ENCODE peak calls at places on chromosomes 11 and 22, in eight cellular contexts. G, Y, F, M, E, W, S and V are unnamed samples.

GRCh38 chr11:20483931-20484330 is 96.4 kb downstream of the PRMT3 start:
- DNase-seq in G (no peak), Y (no peak), F (no peak), M (peak; percentile 10), E (peak; percentile 7), W (no peak), S (no peak), V (no peak)

GRCh38 chr22:50730013-50730891 is 7.8 kb upstream of the ACR start:
- DNase-seq in G (no peak), Y (peak; percentile 30), F (peak; percentile 64), M (no peak), E (no peak), W (peak; percentile 14), S (no peak), V (no peak)

GRCh38 chr11:134398079-134398444 is 14.0 kb downstream of the B3GAT1 start:
- DNase-seq in G (peak; percentile 83), Y (no peak), F (no peak), M (no peak), E (no peak), W (no peak), S (no peak), V (no peak)

GRCh38 chr11:62611705-62612365 is 740 bp downstream of the EML3 start:
- DNase-seq in G (peak; percentile 57), Y (peak; percentile 52), F (peak; percentile 81), M (peak; percentile 83), E (peak; percentile 88), W (peak; percentile 81), S (no peak), V (peak; percentile 32)

GRCh38 chr22:27460596-27461347 is 340.8 kb downstream of the MN1 start:
- DNase-seq in G (no peak), Y (peak; percentile 19), F (no peak), M (peak; percentile 54), E (peak; percentile 73), W (no peak), S (no peak), V (no peak)

GRCh38 chr22:28053871-28054621 is 135.0 kb upstream of the PITPNB start:
- DNase-seq in G (no peak), Y (no peak), F (no peak), M (no peak), E (peak; percentile 63), W (no peak), S (no peak), V (peak; percentile 39)

GRCh38 chr11:66868726-66869291 is 11.9 kb downstream of the LRFN4 start:
- DNase-seq in G (peak; percentile 85), Y (peak; percentile 94), F (peak; percentile 85), M (no peak), E (no peak), W (no peak), S (peak; percentile 79), V (no peak)

GRCh38 chr11:103737791-103738190 is 298.6 kb upstream of the DDI1 start:
- DNase-seq in G (no peak), Y (peak; percentile 18), F (no peak), M (no peak), E (no peak), W (no peak), S (no peak), V (no peak)

GRCh38 chr11:113896156-113896879 is 8.3 kb upstream of the HTR3B start:
- DNase-seq in G (peak; percentile 37), Y (peak; percentile 77), F (no peak), M (peak; percentile 53), E (peak; percentile 74), W (peak; percentile 41), S (peak; percentile 84), V (no peak)

GRCh38 chr22:39664485-39665200 is 94.1 kb downstream of the CACNA1I start:
- DNase-seq in G (no peak), Y (peak; percentile 94), F (no peak), M (no peak), E (no peak), W (no peak), S (peak; percentile 69), V (no peak)

GRCh38 chr22:36311386-36312085 is 58.6 kb downstream of the APOL1 start:
- DNase-seq in G (no peak), Y (no peak), F (no peak), M (no peak), E (no peak), W (no peak), S (no peak), V (no peak)

GRCh38 chr11:66478823-66479740 is 1.2 kb upstream of the DPP3 start:
- DNase-seq in G (peak; percentile 50), Y (peak; percentile 71), F (peak; percentile 81), M (peak; percentile 37), E (peak; percentile 71), W (peak; percentile 62), S (peak; percentile 24), V (no peak)

GRCh38 chr22:50624347-50625130 is 3.4 kb downstream of the ARSA start:
- DNase-seq in G (no peak), Y (no peak), F (peak; percentile 51), M (no peak), E (no peak), W (no peak), S (no peak), V (no peak)

GRCh38 chr11:69636870-69637600 is 3.9 kb upstream of the CCND1 start:
- DNase-seq in G (no peak), Y (peak; percentile 46), F (peak; percentile 66), M (no peak), E (no peak), W (no peak), S (no peak), V (no peak)

GRCh38 chr22:22748297-22748743 is 103.9 kb downstream of the GGTLC2 start:
- DNase-seq in G (peak; percentile 64), Y (peak; percentile 43), F (no peak), M (peak; percentile 74), E (peak; percentile 78), W (peak; percentile 58), S (no peak), V (peak; percentile 19)

GRCh38 chr11:34492806-34493414 is 20.7 kb downstream of the ELF5 start:
- DNase-seq in G (peak; percentile 74), Y (peak; percentile 87), F (no peak), M (peak; percentile 71), E (peak; percentile 82), W (peak; percentile 37), S (peak; percentile 81), V (no peak)

GRCh38 chr11:129846508-129847335 is 31.1 kb downstream of the TMEM45B start:
- DNase-seq in G (no peak), Y (no peak), F (no peak), M (peak; percentile 86), E (peak; percentile 86), W (no peak), S (no peak), V (peak; percentile 83)

GRCh38 chr11:848380-848931 is 5.8 kb downstream of the TSPAN4 start:
- DNase-seq in G (peak; percentile 60), Y (peak; percentile 70), F (peak; percentile 81), M (peak; percentile 38), E (peak; percentile 74), W (peak; percentile 67), S (peak; percentile 61), V (no peak)

GRCh38 chr11:119942583-119943338 is 195.2 kb downstream of the TRIM29 start:
- DNase-seq in G (no peak), Y (no peak), F (no peak), M (peak; percentile 1), E (peak; percentile 19), W (no peak), S (peak; percentile 16), V (no peak)

GRCh38 chr11:76176463-76176862 is 29.8 kb downstream of the WNT11 start:
- DNase-seq in G (no peak), Y (peak; percentile 24), F (no peak), M (no peak), E (no peak), W (no peak), S (no peak), V (no peak)

GRCh38 chr11:12285106-12285505 is 92.3 kb upstream of the PARVA start:
- DNase-seq in G (no peak), Y (no peak), F (no peak), M (peak; percentile 88), E (peak; percentile 89), W (no peak), S (no peak), V (peak; percentile 77)
- H3K4me3 ChIP-seq in G (no peak overlapping the region), Y (no peak overlapping the region), F (no peak overlapping the region), M (no peak overlapping the region), E (peak overlapping the region; percentile 28), W (no peak overlapping the region), S (no peak overlapping the region), V (no peak overlapping the region)

DNA sequence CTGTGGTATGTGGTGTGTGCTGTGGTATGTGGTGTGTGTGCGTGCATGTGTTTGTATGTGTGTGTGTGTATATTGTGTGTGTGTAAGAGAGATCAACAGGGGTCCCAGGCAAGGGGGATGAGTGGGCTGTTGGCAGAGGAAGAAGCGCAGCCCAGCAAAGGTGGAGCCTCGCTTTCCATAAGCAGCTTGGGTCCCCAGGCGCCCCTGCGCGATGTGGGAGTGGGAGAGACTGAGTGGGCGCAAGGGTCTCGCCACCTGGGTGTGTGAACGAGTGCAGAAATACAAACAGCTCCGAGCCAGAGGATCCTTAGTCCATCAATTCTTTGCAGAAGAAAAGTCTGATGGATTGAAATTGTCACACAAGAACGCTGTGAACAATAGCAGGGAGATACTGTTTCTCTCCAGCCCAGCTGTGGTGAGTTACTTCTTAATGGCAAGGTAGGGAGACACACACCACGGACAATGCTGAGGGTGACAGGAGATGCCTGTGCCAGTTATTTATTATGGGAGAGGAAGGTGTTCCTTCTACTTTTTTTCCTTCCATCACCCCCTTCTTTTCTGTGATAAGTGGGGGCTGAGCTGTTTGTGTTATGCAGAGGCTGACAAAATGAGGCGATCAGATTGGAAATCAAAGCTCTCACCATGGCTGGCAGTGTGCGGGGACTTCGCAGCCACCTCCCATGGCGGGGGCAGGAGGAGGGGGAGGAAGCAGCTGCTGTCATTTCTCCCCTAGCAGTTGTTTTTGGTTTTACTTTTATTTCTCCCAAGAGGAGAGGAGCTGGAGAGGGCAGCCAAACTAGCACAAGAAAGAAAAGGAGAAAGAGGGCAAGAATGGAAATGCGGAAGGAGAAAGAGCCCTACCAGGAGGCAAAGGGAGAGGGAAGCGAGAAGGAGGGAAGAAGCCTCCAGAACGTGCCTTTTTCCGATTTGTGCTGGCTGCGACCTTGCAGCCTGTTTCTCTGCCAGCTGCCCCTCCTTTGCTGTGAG is 755.7 kb downstream of the NTM start:
- DNase-seq in G (no peak), Y (peak; percentile 87), F (no peak), M (peak; percentile 56), E (peak; percentile 87), W (no peak), S (peak; percentile 20), V (peak; percentile 54)
- H3K4me3 ChIP-seq in G (peak overlapping the region; percentile 28), Y (peak overlapping the region; percentile 46), F (peak overlapping the region; percentile 39), M (peak overlapping the region; percentile 50), E (peak overlapping the region; percentile 16), W (no peak overlapping the region), S (no peak overlapping the region), V (peak overlapping the region; percentile 41)

GRCh38 chr11:96257972-96258951 is 84.7 kb downstream of the MAML2 start:
- DNase-seq in G (no peak), Y (no peak), F (no peak), M (no peak), E (peak; percentile 47), W (no peak), S (no peak), V (no peak)
- H3K4me3 ChIP-seq in G (no peak overlapping the region), Y (no peak overlapping the region), F (no peak overlapping the region), M (no peak overlapping the region), E (no peak overlapping the region), W (no peak overlapping the region), S (no peak overlapping the region), V (no peak overlapping the region)

DNA sequence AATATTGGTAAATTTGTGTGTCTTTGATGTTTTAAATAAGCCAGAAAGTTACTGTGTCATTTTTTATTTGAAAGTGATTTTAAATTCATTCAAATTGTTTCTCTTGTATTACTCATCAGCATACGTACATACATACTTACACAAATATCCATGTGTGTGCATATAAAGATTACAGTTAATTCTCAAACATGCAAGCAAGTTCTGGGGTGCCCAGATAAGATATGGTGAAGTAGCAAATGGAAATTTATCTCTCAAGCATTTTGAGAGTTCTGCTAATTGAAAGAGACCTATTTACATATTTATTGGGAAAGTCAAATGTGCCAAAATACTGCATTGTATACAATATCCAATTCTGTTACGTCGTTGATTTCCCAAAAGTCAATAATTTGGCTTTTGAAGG is 1024.0 kb upstream of the CNTN5 start:
- DNase-seq in G (no peak), Y (no peak), F (no peak), M (no peak), E (no peak), W (no peak), S (no peak), V (no peak)
- H3K4me3 ChIP-seq in G (no peak overlapping the region), Y (no peak overlapping the region), F (no peak overlapping the region), M (no peak overlapping the region), E (no peak overlapping the region), W (no peak overlapping the region), S (no peak overlapping the region), V (no peak overlapping the region)